ENCODE peak calls at places on chromosomes 13 and 19, in four cellular contexts. A is colonic mucosa, V is cardiac fibroblast, Q is BE2C. R is an unnamed sample.

GRCh38 chr13:76889254-76889653 is 3.0 kb upstream of the KCTD12 start:
- DNase-seq in Q (no peak), V (no peak), A (no peak), R (no peak)

GRCh38 chr13:60990032-60990733 is 425.5 kb downstream of the PCDH20 start:
- DNase-seq in V (peak; percentile 1), Q (no peak), A (no peak), R (no peak)

GRCh38 chr19:1742989-1743696 is 10.2 kb upstream of the ONECUT3 start:
- DNase-seq in A (no peak), Q (no peak), V (no peak), R (no peak)

GRCh38 chr19:18053571-18054219 is 33.0 kb downstream of the IL12RB1 start:
- DNase-seq in V (peak; percentile 70), Q (no peak), A (no peak), R (no peak)

GRCh38 chr13:95296326-95296939 is 4.8 kb downstream of the ABCC4 start:
- DNase-seq in A (peak; percentile 73), V (peak; percentile 29), Q (peak; percentile 48), R (peak; percentile 40)

GRCh38 chr19:49573451-49573850 is 6.9 kb downstream of the NOSIP start:
- DNase-seq in Q (no peak), V (no peak), A (no peak), R (no peak)

GRCh38 chr13:60275208-60275607 is 111.5 kb upstream of the DIAPH3 start:
- DNase-seq in Q (no peak), V (no peak), A (no peak), R (no peak)

GRCh38 chr13:97502192-97502591 is 68.2 kb downstream of the RAP2A start:
- DNase-seq in V (no peak), A (no peak), Q (no peak), R (no peak)

GRCh38 chr13:54953786-54954185 is 1925.2 kb downstream of the OLFM4 start:
- DNase-seq in Q (no peak), A (no peak), V (no peak), R (no peak)

GRCh38 chr13:75359266-75359665 is 122.7 kb downstream of the TBC1D4 start:
- DNase-seq in V (peak; percentile 94), Q (no peak), A (no peak), R (no peak)

GRCh38 chr19:39924389-39924788 is 10.0 kb downstream of the FCGBP start:
- DNase-seq in V (no peak), Q (no peak), A (peak; percentile 14), R (no peak)

GRCh38 chr19:48900477-48901452 is 653 bp downstream of the NUCB1 start:
- DNase-seq in V (peak; percentile 58), Q (no peak), A (no peak), R (no peak)

GRCh38 chr13:36612242-36612641 is 61.6 kb upstream of the SERTM1 start:
- DNase-seq in A (no peak), V (no peak), Q (no peak), R (no peak)

GRCh38 chr19:41887711-41888382 is 4.9 kb downstream of the ARHGEF1 start:
- DNase-seq in A (peak; percentile 70), Q (no peak), V (peak; percentile 58), R (no peak)
- TF ChIP-seq CTCF in A (no peak), Q (no peak), V (peak; percentile 8), R (no peak)

GRCh38 chr13:44540761-44541434 is 35.2 kb downstream of the TSC22D1 start:
- DNase-seq in V (no peak), A (no peak), Q (no peak), R (no peak)
- TF ChIP-seq CTCF in V (no peak), A (no peak), Q (no peak), R (no peak)

GRCh38 chr13:79667771-79668170 is 186.8 kb downstream of the NDFIP2 start:
- DNase-seq in V (no peak), A (no peak), Q (no peak), R (no peak)
- TF ChIP-seq CTCF in V (no peak), A (no peak), Q (no peak), R (no peak)

DNA sequence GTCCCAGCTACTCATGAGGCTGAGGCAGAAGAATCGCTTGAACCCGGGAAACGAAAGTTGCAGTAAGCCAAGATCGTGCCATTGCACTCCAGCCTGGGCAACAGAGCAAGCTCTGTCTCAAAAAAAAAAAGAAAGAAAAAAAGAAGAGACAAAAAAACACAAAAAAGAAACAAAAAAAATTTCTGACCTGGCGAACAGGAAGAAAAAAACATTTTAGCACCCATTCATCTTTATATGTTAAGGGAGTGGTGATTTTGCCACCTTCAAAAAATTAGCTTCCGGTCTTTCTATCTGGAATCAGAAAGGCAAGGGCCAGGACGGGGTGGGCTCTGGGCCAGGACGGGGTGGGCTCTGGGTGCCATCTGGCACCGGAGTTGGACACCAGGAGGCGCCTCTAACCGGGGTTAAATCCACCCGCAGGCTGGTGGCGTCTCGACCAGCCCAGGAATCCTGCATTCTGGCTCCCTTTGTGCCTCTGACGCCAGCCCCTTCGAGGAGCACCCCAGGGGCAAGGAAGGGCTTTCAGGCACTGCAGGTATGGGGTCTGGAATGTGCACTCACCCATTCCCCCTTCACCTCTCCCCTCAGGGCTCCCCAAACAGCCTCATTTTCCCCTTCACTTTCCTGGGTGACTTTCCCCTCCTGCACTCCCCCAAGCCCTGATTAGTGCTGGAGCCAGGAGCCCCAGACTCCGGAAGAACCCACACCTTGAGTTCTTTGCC is 10.4 kb upstream of the ZSWIM4 start:
- DNase-seq in A (peak; percentile 78), Q (peak; percentile 89), V (peak; percentile 72), R (peak; percentile 72)
- TF ChIP-seq CTCF in A (peak; percentile 68), Q (peak; percentile 77), V (peak; percentile 78), R (peak; percentile 32)

GRCh38 chr19:5828661-5829566 is 10.6 kb downstream of the FUT6 start:
- DNase-seq in A (no peak), Q (peak; percentile 94), V (no peak), R (peak; percentile 62)
- TF ChIP-seq CTCF in A (no peak), Q (no peak), V (no peak), R (no peak)

GRCh38 chr19:35744688-35745327 is 410 bp downstream of the U2AF1L4 start:
- DNase-seq in Q (peak; percentile 98), A (peak; percentile 97), V (peak; percentile 97), R (peak; percentile 95)
- TF ChIP-seq CTCF in Q (peak; percentile 54), A (no peak), V (peak; percentile 48), R (no peak)

GRCh38 chr19:41895745-41896580 is 13.0 kb downstream of the ARHGEF1 start:
- DNase-seq in Q (peak; percentile 42), V (no peak), A (no peak), R (peak; percentile 37)
- TF ChIP-seq CTCF in Q (peak; percentile 51), V (peak; percentile 24), A (no peak), R (peak; percentile 65)

GRCh38 chr19:36010402-36010801 is 1.8 kb upstream of the SYNE4 start:
- DNase-seq in V (no peak), A (no peak), Q (no peak), R (no peak)

GRCh38 chr19:36013280-36014028 is 559 bp downstream of the ALKBH6 start:
- DNase-seq in A (no peak), Q (no peak), V (no peak), R (no peak)

GRCh38 chr19:36009633-36010379 is 1.2 kb upstream of the SYNE4 start:
- DNase-seq in Q (no peak), A (no peak), V (no peak), R (no peak)

GRCh38 chr19:36019061-36019670 is 5.2 kb upstream of the ALKBH6 start:
- DNase-seq in A (no peak), V (no peak), Q (no peak), R (no peak)

GRCh38 chr19:36014029-36014924 is at the start of gene ALKBH6:
- DNase-seq in Q (peak; percentile 100), V (peak; percentile 98), A (peak; percentile 99), R (peak; percentile 100)
- TF ChIP-seq CTCF in Q (peak; percentile 8), V (no peak), A (no peak), R (no peak)

R was measured in glutamatergic neuron.